ENCODE peak calls at places on chromosomes 1 and 21, in five cellular contexts. One of them, this sample, is unnamed.

GRCh38 chr1:52142220-52143153 is 598 bp downstream of the ZFYVE9 start:
- DNase-seq in PC-9: peak; percentile 52
- DNase-seq in breast epithelium: no peak
- DNase-seq in IMR-90: peak; percentile 52
- DNase-seq in H9: peak; percentile 54
- DNase-seq in this sample: peak; percentile 37

GRCh38 chr1:40610156-40610555 is 55.3 kb downstream of the RIMS3 start:
- DNase-seq in PC-9: no peak
- DNase-seq in breast epithelium: no peak
- DNase-seq in IMR-90: no peak
- DNase-seq in H9: peak; percentile 17
- DNase-seq in this sample: no peak

GRCh38 chr1:211371406-211372105 is 44.9 kb downstream of the TRAF5 start:
- DNase-seq in PC-9: no peak
- DNase-seq in breast epithelium: no peak
- DNase-seq in IMR-90: peak; percentile 65
- DNase-seq in H9: no peak
- DNase-seq in this sample: no peak

GRCh38 chr1:103108525-103109150 is 316 bp upstream of the COL11A1 start:
- DNase-seq in PC-9: no peak
- DNase-seq in breast epithelium: no peak
- DNase-seq in IMR-90: no peak
- DNase-seq in H9: peak; percentile 93
- DNase-seq in this sample: no peak

GRCh38 chr21:35924714-35925301 is 135.5 kb downstream of the SETD4 start:
- DNase-seq in PC-9: no peak
- DNase-seq in breast epithelium: no peak
- DNase-seq in IMR-90: peak; percentile 96
- DNase-seq in H9: no peak
- DNase-seq in this sample: no peak

GRCh38 chr1:8170059-8170835 is 144.1 kb upstream of the ERRFI1 start:
- DNase-seq in PC-9: no peak
- DNase-seq in breast epithelium: no peak
- DNase-seq in IMR-90: no peak
- DNase-seq in H9: no peak
- DNase-seq in this sample: no peak

GRCh38 chr1:224730950-224731349 is 114.8 kb downstream of the CNIH3 start:
- DNase-seq in PC-9: no peak
- DNase-seq in breast epithelium: no peak
- DNase-seq in IMR-90: peak; percentile 22
- DNase-seq in H9: no peak
- DNase-seq in this sample: no peak

GRCh38 chr21:37550618-37551405 is 184.2 kb downstream of the DYRK1A start:
- DNase-seq in PC-9: no peak
- DNase-seq in breast epithelium: no peak
- DNase-seq in IMR-90: no peak
- DNase-seq in H9: no peak
- DNase-seq in this sample: no peak

GRCh38 chr1:150995896-150996295 is 10.8 kb downstream of the MINDY1 start:
- DNase-seq in PC-9: peak; percentile 43
- DNase-seq in breast epithelium: no peak
- DNase-seq in IMR-90: no peak
- DNase-seq in H9: peak; percentile 62
- DNase-seq in this sample: no peak

GRCh38 chr1:66271904-66272254 is 262.1 kb upstream of the SGIP1 start:
- DNase-seq in PC-9: peak; percentile 24
- DNase-seq in breast epithelium: no peak
- DNase-seq in IMR-90: peak; percentile 69
- DNase-seq in H9: no peak
- DNase-seq in this sample: peak; percentile 72

GRCh38 chr1:206685256-206685748 is 597 bp downstream of the MAPKAPK2 start:
- DNase-seq in PC-9: no peak
- DNase-seq in breast epithelium: no peak
- DNase-seq in IMR-90: peak; percentile 53
- DNase-seq in H9: no peak
- DNase-seq in this sample: no peak

GRCh38 chr21:36381841-36382589 is 3.2 kb upstream of the CHAF1B start:
- DNase-seq in PC-9: no peak
- DNase-seq in breast epithelium: no peak
- DNase-seq in IMR-90: peak; percentile 9
- DNase-seq in H9: no peak
- DNase-seq in this sample: no peak

GRCh38 chr1:160810486-160810885 is 14.5 kb downstream of the LY9 start:
- DNase-seq in PC-9: no peak
- DNase-seq in breast epithelium: no peak
- DNase-seq in IMR-90: no peak
- DNase-seq in H9: no peak
- DNase-seq in this sample: no peak

GRCh38 chr1:9085306-9085940 is 16.0 kb upstream of the SLC2A5 start:
- DNase-seq in PC-9: no peak
- DNase-seq in breast epithelium: no peak
- DNase-seq in IMR-90: no peak
- DNase-seq in H9: no peak
- DNase-seq in this sample: no peak

GRCh38 chr1:3922201-3922725 is 22.2 kb upstream of the C1orf174 start:
- DNase-seq in PC-9: peak; percentile 41
- DNase-seq in breast epithelium: no peak
- DNase-seq in IMR-90: no peak
- DNase-seq in H9: no peak
- DNase-seq in this sample: no peak

GRCh38 chr1:1013922-1014617 is 773 bp downstream of the ISG15 start:
- DNase-seq in PC-9: no peak
- DNase-seq in breast epithelium: no peak
- DNase-seq in IMR-90: peak; percentile 21
- DNase-seq in H9: peak; percentile 59
- DNase-seq in this sample: peak; percentile 66

GRCh38 chr1:9040659-9041030 is 14.4 kb upstream of the SLC2A7 start:
- DNase-seq in PC-9: no peak
- DNase-seq in breast epithelium: no peak
- DNase-seq in IMR-90: no peak
- DNase-seq in H9: no peak
- DNase-seq in this sample: no peak

GRCh38 chr1:27003745-27004470 is 8.7 kb downstream of the TENT5B start:
- DNase-seq in PC-9: no peak
- DNase-seq in breast epithelium: no peak
- DNase-seq in IMR-90: no peak
- DNase-seq in H9: peak; percentile 57
- DNase-seq in this sample: no peak

GRCh38 chr1:112872551-112872962 is 83.4 kb downstream of the SLC16A1 start:
- DNase-seq in PC-9: no peak
- DNase-seq in breast epithelium: no peak
- DNase-seq in IMR-90: no peak
- DNase-seq in H9: no peak
- DNase-seq in this sample: no peak

GRCh38 chr1:6054596-6054995 is 8.9 kb downstream of the KCNAB2 start:
- DNase-seq in PC-9: no peak
- DNase-seq in breast epithelium: no peak
- DNase-seq in IMR-90: no peak
- DNase-seq in H9: no peak
- DNase-seq in this sample: no peak

GRCh38 chr1:204341380-204341779 is 18.3 kb downstream of the PLEKHA6 start:
- DNase-seq in PC-9: no peak
- DNase-seq in breast epithelium: no peak
- DNase-seq in IMR-90: peak; percentile 90
- DNase-seq in H9: no peak
- DNase-seq in this sample: no peak

GRCh38 chr1:36182734-36183133 is 26.8 kb downstream of the MAP7D1 start:
- DNase-seq in PC-9: no peak
- DNase-seq in breast epithelium: no peak
- DNase-seq in IMR-90: no peak
- DNase-seq in H9: peak; percentile 87
- DNase-seq in this sample: no peak

GRCh38 chr21:15682977-15683376 is 46.8 kb upstream of the USP25 start:
- DNase-seq in PC-9: no peak
- DNase-seq in breast epithelium: no peak
- DNase-seq in IMR-90: peak; percentile 57
- DNase-seq in H9: no peak
- DNase-seq in this sample: no peak

GRCh38 chr1:37850352-37850955 is 8.9 kb downstream of the MTF1 start:
- DNase-seq in PC-9: peak; percentile 24
- DNase-seq in breast epithelium: no peak
- DNase-seq in IMR-90: peak; percentile 19
- DNase-seq in H9: no peak
- DNase-seq in this sample: no peak

GRCh38 chr1:183804916-183805734 is at the start of gene RGL1:
- DNase-seq in PC-9: peak; percentile 68
- DNase-seq in breast epithelium: peak; percentile 51
- DNase-seq in IMR-90: peak; percentile 75
- DNase-seq in H9: peak; percentile 49
- DNase-seq in this sample: peak; percentile 78
- H3K27ac ChIP-seq in PC-9: peak within 1 kb of the TSS; percentile 66
- H3K27ac ChIP-seq in breast epithelium: peak within 1 kb of the TSS; percentile 96
- H3K27ac ChIP-seq in IMR-90: peak within 1 kb of the TSS; percentile 78
- H3K27ac ChIP-seq in H9: no peak within 1 kb of the TSS
- H3K27ac ChIP-seq in this sample: peak within 1 kb of the TSS; percentile 78

GRCh38 chr1:99968214-99968613 is 1.6 kb upstream of the SLC35A3 start:
- DNase-seq in PC-9: no peak
- DNase-seq in breast epithelium: no peak
- DNase-seq in IMR-90: no peak
- DNase-seq in H9: no peak
- DNase-seq in this sample: no peak
- TF ChIP-seq CTCF in PC-9: no peak
- TF ChIP-seq CTCF in breast epithelium: no peak
- TF ChIP-seq CTCF in IMR-90: no peak
- TF ChIP-seq CTCF in H9: no peak
- TF ChIP-seq CTCF in this sample: no peak

GRCh38 chr1:158124034-158124433 is 56.7 kb upstream of the CD1D start:
- DNase-seq in PC-9: peak; percentile 22
- DNase-seq in breast epithelium: no peak
- DNase-seq in IMR-90: peak; percentile 9
- DNase-seq in H9: no peak
- DNase-seq in this sample: no peak

GRCh38 chr1:158120254-158120653 is 60.4 kb upstream of the CD1D start:
- DNase-seq in PC-9: no peak
- DNase-seq in breast epithelium: no peak
- DNase-seq in IMR-90: no peak
- DNase-seq in H9: no peak
- DNase-seq in this sample: no peak

GRCh38 chr1:158118713-158119402 is 61.8 kb upstream of the CD1D start:
- DNase-seq in PC-9: no peak
- DNase-seq in breast epithelium: no peak
- DNase-seq in IMR-90: no peak
- DNase-seq in H9: peak; percentile 24
- DNase-seq in this sample: no peak

GRCh38 chr1:158122823-158123390 is 57.8 kb upstream of the CD1D start:
- DNase-seq in PC-9: no peak
- DNase-seq in breast epithelium: no peak
- DNase-seq in IMR-90: no peak
- DNase-seq in H9: no peak
- DNase-seq in this sample: no peak

DNA sequence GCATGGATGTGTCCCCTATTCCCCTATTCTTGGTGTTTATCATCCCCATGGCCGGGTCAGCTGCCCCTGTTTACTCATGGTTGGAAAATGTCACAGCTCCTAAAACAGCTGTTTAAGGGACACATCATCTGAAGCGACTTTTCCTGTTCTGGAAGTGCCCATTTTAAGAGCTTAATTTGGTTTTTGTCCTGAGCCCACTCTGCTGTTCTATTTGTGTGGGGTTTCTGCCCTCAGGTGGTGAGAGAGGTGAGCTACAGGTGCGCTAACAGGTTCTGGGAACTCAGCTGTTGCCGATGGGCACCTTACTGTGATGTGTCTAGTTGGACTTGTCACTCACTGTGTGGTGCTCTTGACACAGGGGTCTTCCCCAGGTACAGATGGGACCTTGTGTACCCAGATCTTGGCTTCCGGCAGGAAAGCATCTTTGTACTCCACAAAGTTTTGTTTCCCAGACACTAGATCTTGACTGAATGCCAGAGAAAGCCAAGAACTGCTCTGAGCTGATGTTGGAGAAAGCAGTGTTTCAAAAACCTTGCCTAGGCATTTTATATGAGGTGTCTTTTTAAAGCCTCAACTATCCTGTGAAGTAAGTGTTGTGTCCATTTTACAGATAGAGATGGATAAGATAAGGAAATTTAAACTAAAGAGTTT is 59.0 kb upstream of the CD1D start:
- DNase-seq in PC-9: peak; percentile 53
- DNase-seq in breast epithelium: no peak
- DNase-seq in IMR-90: peak; percentile 46
- DNase-seq in H9: peak; percentile 79
- DNase-seq in this sample: no peak
- H3K4me1 ChIP-seq in PC-9: no peaks in the 10 kb centered on the region
- H3K4me1 ChIP-seq in breast epithelium: no peaks in the 10 kb centered on the region
- H3K4me1 ChIP-seq in IMR-90: no peaks in the 10 kb centered on the region
- H3K4me1 ChIP-seq in H9: peaks cover 9% of the 10 kb centered on the region
- H3K4me1 ChIP-seq in this sample: peaks cover 8% of the 10 kb centered on the region

GRCh38 chr1:74467786-74468377 is 44.5 kb downstream of the LRRC53 start:
- DNase-seq in PC-9: no peak
- DNase-seq in breast epithelium: no peak
- DNase-seq in IMR-90: peak; percentile 23
- DNase-seq in H9: no peak
- DNase-seq in this sample: no peak
- H3K27ac ChIP-seq in PC-9: no peak overlapping the region
- H3K27ac ChIP-seq in breast epithelium: no peak overlapping the region
- H3K27ac ChIP-seq in IMR-90: no peak overlapping the region
- H3K27ac ChIP-seq in H9: no peak overlapping the region
- H3K27ac ChIP-seq in this sample: no peak overlapping the region

This sample was measured in heart left ventricle.